ENCODE peak calls at places on chromosomes 11 and 22, in seven cellular contexts. F is sigmoid colon, H is breast epithelium, Y is HCT116, B is H1, D is transverse colon, W is K562. J is an unnamed sample.

GRCh38 chr22:35443790-35444684 is 44.1 kb downstream of the MCM5 start:
- DNase-seq in F (no peak), H (no peak), Y (no peak), B (no peak), D (no peak), W (no peak), J (no peak)

GRCh38 chr22:40323681-40324083 is 22.6 kb upstream of the ADSL start:
- DNase-seq in F (no peak), H (no peak), Y (no peak), B (no peak), D (no peak), W (no peak), J (no peak)

GRCh38 chr11:44464741-44465140 is 100.7 kb upstream of the CD82 start:
- DNase-seq in F (no peak), H (no peak), Y (peak), B (no peak), D (no peak), W (no peak), J (no peak)

GRCh38 chr11:69305885-69306540 is 12.1 kb downstream of the MYEOV start:
- DNase-seq in F (no peak), H (no peak), Y (no peak), B (no peak), D (no peak), W (no peak), J (no peak)

GRCh38 chr11:109892321-109892794 is 200.8 kb upstream of the ZC3H12C start:
- DNase-seq in F (no peak), H (no peak), Y (no peak), B (no peak), D (no peak), W (peak), J (no peak)

GRCh38 chr22:45638834-45639746 is 32.5 kb upstream of the ATXN10 start:
- DNase-seq in F (peak), H (no peak), Y (peak), B (no peak), D (peak), W (peak), J (no peak)

GRCh38 chr11:91299980-91300379 is 924.6 kb upstream of the FAT3 start:
- DNase-seq in F (no peak), H (no peak), Y (no peak), B (no peak), D (no peak), W (no peak), J (no peak)

GRCh38 chr11:18540207-18541009 is 13.7 kb upstream of the TSG101 start:
- DNase-seq in F (no peak), H (no peak), Y (no peak), B (no peak), D (no peak), W (no peak), J (no peak)

GRCh38 chr11:1830500-1831223 is 4.1 kb upstream of the SYT8 start:
- DNase-seq in F (no peak), H (peak), Y (no peak), B (no peak), D (peak), W (no peak), J (no peak)

GRCh38 chr22:28000361-28000760 is 81.3 kb upstream of the PITPNB start:
- DNase-seq in F (no peak), H (no peak), Y (no peak), B (no peak), D (no peak), W (no peak), J (no peak)

GRCh38 chr11:60193687-60194433 is 11.0 kb upstream of the MS4A6A start:
- DNase-seq in F (no peak), H (no peak), Y (peak), B (peak), D (peak), W (peak), J (no peak)

GRCh38 chr11:72876147-72876546 is 61.9 kb downstream of the ATG16L2 start:
- DNase-seq in F (no peak), H (no peak), Y (no peak), B (no peak), D (no peak), W (no peak), J (no peak)

GRCh38 chr11:125226701-125227100 is 62.1 kb downstream of the PKNOX2 start:
- DNase-seq in F (no peak), H (no peak), Y (no peak), B (no peak), D (no peak), W (no peak), J (no peak)

GRCh38 chr11:5118893-5119292 is 19.3 kb downstream of the OR52A5 start:
- DNase-seq in F (no peak), H (no peak), Y (no peak), B (no peak), D (no peak), W (no peak), J (no peak)

GRCh38 chr22:21443057-21443734 is 24.0 kb upstream of the TMEM191C start:
- DNase-seq in F (peak), H (no peak), Y (no peak), B (peak), D (no peak), W (no peak), J (no peak)

GRCh38 chr22:20606041-20606783 is 98.8 kb downstream of the MED15 start:
- DNase-seq in F (no peak), H (peak), Y (peak), B (peak), D (peak), W (peak), J (peak)

GRCh38 chr11:121887564-121887963 is 228.5 kb downstream of the BLID start:
- DNase-seq in F (no peak), H (no peak), Y (no peak), B (no peak), D (peak), W (no peak), J (no peak)

GRCh38 chr11:8262552-8263108 is 1.0 kb downstream of the LMO1 start:
- DNase-seq in F (peak), H (no peak), Y (no peak), B (peak), D (peak), W (no peak), J (peak)

GRCh38 chr22:32684822-32685187 is 116.7 kb upstream of the TIMP3 start:
- DNase-seq in F (no peak), H (no peak), Y (no peak), B (no peak), D (no peak), W (no peak), J (no peak)

DNA sequence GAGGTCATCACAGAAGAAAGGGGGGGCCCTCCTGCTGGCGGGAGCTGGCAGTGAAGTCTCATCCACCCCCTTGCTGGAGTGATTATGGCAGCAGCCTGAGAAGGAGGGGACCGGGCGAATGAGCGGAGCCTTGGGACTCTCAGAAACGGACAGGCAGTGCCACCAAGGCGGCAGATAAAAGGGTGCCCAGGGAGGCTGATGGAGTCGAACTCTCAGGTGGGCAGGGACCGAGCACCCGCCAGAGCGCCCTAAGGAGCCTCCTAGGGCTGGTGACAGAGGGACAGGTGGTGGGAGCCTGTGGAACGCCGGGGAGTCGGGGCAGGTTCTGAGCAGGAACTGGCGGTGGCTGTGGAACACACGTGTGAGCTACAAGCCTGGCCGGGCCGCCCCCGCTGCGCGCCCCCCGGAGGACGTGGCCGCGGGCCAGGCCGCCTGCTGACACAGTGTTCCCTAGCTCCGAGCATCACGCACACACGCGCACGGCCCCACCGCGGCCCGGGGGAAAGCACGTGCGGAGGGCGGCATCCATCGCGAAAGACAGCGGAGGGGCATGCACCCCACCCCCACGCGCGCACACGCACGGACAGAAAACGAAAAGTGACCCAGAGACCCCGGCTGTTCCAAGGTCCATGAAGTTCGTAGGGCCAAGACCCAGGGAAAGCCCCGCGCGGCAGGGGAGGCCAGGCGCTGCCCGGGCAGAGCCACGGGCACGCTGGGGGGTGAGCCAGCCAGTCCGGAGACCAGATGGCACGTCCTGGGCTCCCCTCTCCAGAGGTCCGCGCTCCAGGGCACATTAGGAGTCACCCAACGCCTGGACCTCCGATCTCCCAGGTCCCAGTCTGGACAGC is 1.0 kb downstream of the VWCE start:
- DNase-seq in F (peak), H (peak), Y (no peak), B (peak), D (peak), W (no peak), J (peak)
- TF ChIP-seq POLR2A in F (no peak), H (no peak), Y (no peak), B (no peak), D (no peak), W (no peak), J (no peak)

DNA sequence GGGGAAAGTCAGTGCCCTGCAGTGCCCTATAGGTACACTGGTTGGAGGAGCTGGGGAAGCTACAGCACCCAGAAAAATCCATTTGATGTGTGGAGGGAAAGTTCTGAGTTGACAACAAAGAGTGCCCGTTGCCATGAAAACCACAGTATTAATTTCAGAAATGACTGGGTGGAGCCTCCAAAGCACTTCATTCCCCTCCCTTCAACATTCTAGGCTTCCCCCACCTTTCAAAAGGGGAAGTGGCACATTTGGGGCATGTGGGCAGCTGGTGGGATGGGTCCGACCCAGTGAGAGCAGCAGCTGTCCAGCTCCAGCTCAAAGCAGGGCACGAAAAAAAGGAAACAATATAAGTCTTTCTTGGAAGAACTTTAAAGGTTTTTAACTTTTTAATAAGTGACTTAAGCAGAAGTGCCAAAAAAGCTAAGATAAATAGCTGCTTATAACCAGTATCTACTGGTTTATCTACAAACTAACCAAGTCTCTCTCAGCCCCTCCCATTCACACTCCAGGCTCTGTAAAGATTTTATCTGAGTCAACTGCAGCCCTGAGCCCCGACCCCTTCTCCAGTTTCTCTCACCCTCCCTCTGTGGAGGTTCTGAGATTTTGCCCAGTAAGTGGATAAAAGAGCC is 9.0 kb upstream of the AHNAK start:
- DNase-seq in F (peak), H (no peak), Y (no peak), B (no peak), D (peak), W (peak), J (no peak)
- TF ChIP-seq POLR2AphosphoS5 in F (no peak), H (no peak), Y (no peak), B (no peak), D (peak), W (no peak), J (no peak)

DNA sequence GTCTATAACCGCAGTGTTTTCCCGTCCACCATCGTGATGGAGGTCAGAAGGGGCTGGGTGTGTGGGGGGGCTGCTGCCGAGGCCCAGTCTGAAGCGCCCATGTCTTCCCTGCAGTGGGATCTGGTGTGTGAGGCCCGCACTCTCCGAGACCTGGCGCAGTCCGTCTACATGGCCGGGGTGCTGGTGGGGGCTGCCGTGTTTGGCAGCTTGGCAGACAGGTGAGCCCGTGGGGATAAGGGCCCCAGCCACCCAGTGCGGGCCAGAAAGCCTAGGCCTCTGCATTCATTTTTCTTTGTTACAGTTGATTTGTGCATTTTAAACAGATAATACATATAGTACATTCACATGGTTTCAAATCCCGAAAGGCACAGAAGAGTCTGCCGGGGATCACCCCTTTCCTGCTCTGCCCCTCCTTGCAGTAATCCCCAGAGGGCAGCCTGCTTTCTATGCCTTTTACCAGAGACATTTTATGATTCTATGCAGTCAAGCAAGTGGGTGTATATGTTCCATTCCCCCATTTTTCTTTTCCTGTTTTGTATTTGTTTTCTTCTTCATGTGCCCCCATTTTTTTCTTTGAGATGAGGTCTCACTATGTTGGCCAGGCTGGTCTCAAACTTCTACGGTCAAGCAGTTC is 32.6 kb downstream of the CAPN1 start:
- DNase-seq in F (no peak), H (no peak), Y (no peak), B (no peak), D (no peak), W (peak), J (no peak)
- TF ChIP-seq POLR2A in F (no peak), H (no peak), Y (no peak), B (no peak), D (no peak), W (no peak), J (no peak)

DNA sequence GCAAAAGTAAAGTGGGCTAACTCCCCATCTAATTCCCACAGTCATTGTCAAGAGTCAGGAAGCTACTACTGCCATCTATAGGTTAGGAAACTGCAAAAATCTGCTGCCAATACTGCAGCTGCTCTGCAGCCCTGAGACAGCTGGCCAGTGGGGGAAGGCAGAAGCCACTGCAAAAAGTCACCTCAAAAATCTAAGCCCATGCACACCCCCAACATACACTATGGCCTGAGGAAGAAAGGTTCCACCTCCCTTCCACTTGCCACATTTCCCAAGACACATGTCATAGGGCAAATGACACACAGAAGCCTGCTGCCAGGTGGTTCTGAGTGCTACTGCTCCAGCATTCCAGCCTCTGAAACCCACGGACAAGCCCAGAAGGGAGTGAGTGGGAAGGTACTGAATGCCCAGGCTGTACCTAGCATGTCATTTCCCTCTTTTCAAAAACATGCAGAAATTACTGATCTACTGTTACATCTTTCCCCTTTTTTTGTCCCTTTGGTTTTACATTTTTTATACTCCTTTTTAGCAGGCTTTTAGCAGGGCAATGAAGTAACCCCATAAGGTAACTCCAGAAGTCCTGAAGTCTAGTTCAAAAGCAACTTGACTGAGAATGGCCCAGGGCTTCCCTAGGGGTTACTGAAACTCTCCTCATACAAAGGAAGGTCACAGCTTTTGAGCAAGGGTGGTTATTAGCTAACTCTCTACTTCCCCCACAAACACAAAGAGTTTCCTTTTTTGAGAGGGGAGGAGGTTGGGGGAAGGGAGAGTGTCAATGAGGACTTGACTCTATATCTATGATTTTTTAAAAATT is 36.8 kb downstream of the DGCR2 start:
- DNase-seq in F (peak), H (no peak), Y (no peak), B (no peak), D (no peak), W (peak), J (peak)
- TF ChIP-seq POLR2AphosphoS5 in F (no peak), H (no peak), Y (no peak), B (no peak), D (no peak), W (no peak), J (no peak)